ENCODE peak calls at places on chromosomes 5 and 9, in four cellular contexts. D is uterus, X is sigmoid colon, F is Peyer's patch. J is an unnamed sample.

GRCh38 chr5:130337179-130337888 is 433.1 kb downstream of the CHSY3 start:
- DNase-seq in D (no peak), F (no peak), X (no peak), J (no peak)

GRCh38 chr5:1523793-1524480 is at the start of gene LPCAT1:
- DNase-seq in X (peak; percentile 89), D (peak; percentile 61), F (peak; percentile 89), J (peak; percentile 87)

GRCh38 chr9:91151741-91152095 is 210.0 kb downstream of the AUH start:
- DNase-seq in D (no peak), X (no peak), F (no peak), J (no peak)

GRCh38 chr5:168215646-168216045 is 75.8 kb upstream of the WWC1 start:
- DNase-seq in X (no peak), D (no peak), F (no peak), J (no peak)

GRCh38 chr5:139395844-139396640 is 1.1 kb upstream of the PROB1 start:
- DNase-seq in X (no peak), D (no peak), F (no peak), J (no peak)

GRCh38 chr5:180630426-180630825 is 19.0 kb downstream of the FLT4 start:
- DNase-seq in F (no peak), X (no peak), D (no peak), J (no peak)

GRCh38 chr9:214488-215448 is at the start of gene DOCK8:
- DNase-seq in F (peak; percentile 87), D (no peak), X (peak; percentile 76), J (peak; percentile 80)

GRCh38 chr5:92435781-92436180 is 1052.7 kb upstream of the ARRDC3 start:
- DNase-seq in F (no peak), D (no peak), X (no peak), J (no peak)

GRCh38 chr5:162434311-162434710 is 366.7 kb downstream of the GABRG2 start:
- DNase-seq in F (no peak), X (no peak), D (no peak), J (no peak)

GRCh38 chr9:134690946-134691694 is 49.5 kb downstream of the COL5A1 start:
- DNase-seq in X (peak; percentile 64), F (no peak), D (no peak), J (peak; percentile 44)

GRCh38 chr9:69173891-69174644 is at the start of gene TJP2:
- DNase-seq in D (peak; percentile 40), X (peak; percentile 82), F (peak; percentile 60), J (peak; percentile 91)

GRCh38 chr9:95876595-95876994 is 1.1 kb downstream of the ERCC6L2 start:
- DNase-seq in X (no peak), F (no peak), D (no peak), J (no peak)

GRCh38 chr9:127742435-127743088 is 7.5 kb upstream of the TOR2A start:
- DNase-seq in D (peak; percentile 40), F (no peak), X (peak; percentile 80), J (no peak)

GRCh38 chr5:150184990-150185952 is 4.6 kb upstream of the SLC6A7 start:
- DNase-seq in D (no peak), X (no peak), F (peak; percentile 91), J (peak; percentile 84)

GRCh38 chr5:134005415-134006118 is 792 bp upstream of the VDAC1 start:
- DNase-seq in X (peak; percentile 74), F (peak; percentile 68), D (no peak), J (peak; percentile 54)

GRCh38 chr5:104088876-104089778 is 526.5 kb upstream of the NUDT12 start:
- DNase-seq in D (no peak), F (no peak), X (no peak), J (no peak)

GRCh38 chr5:112614986-112615385 is 122.7 kb upstream of the APC start:
- DNase-seq in X (no peak), F (no peak), D (no peak), J (no peak)

GRCh38 chr9:133116346-133117231 is 4.5 kb downstream of the RALGDS start:
- DNase-seq in X (no peak), D (no peak), F (no peak), J (peak; percentile 46)

GRCh38 chr9:134773842-134774241 is 106.8 kb upstream of the FCN2 start:
- DNase-seq in D (no peak), X (no peak), F (no peak), J (no peak)

GRCh38 chr5:99104538-99105132 is 175.8 kb upstream of the CHD1 start:
- DNase-seq in X (no peak), D (no peak), F (no peak), J (no peak)

GRCh38 chr9:108645520-108645919 is 210.3 kb downstream of the ACTL7B start:
- DNase-seq in X (no peak), F (no peak), D (no peak), J (no peak)

GRCh38 chr5:43367453-43367852 is 44.7 kb downstream of the CCL28 start:
- DNase-seq in X (no peak), D (no peak), F (peak; percentile 57), J (no peak)

GRCh38 chr5:128674837-128675446 is 136.9 kb upstream of the FBN2 start:
- DNase-seq in F (peak; percentile 63), D (no peak), X (no peak), J (peak; percentile 46)

GRCh38 chr9:96726946-96727345 is 50.9 kb downstream of the ZNF510 start:
- DNase-seq in X (no peak), D (no peak), F (no peak), J (no peak)

GRCh38 chr9:74846771-74847170 is 41.0 kb downstream of the TRPM6 start:
- DNase-seq in D (no peak), X (no peak), F (no peak), J (no peak)

GRCh38 chr5:174309131-174309845 is 263.8 kb downstream of the NSG2 start:
- DNase-seq in D (no peak), X (no peak), F (no peak), J (no peak)

GRCh38 chr5:174305241-174305681 is 259.8 kb downstream of the NSG2 start:
- DNase-seq in F (no peak), X (no peak), D (no peak), J (no peak)

GRCh38 chr5:174307656-174308271 is 262.3 kb downstream of the NSG2 start:
- DNase-seq in F (no peak), D (no peak), X (no peak), J (no peak)

GRCh38 chr5:174306345-174307030 is 261.0 kb downstream of the NSG2 start:
- DNase-seq in F (no peak), D (no peak), X (no peak), J (no peak)

DNA sequence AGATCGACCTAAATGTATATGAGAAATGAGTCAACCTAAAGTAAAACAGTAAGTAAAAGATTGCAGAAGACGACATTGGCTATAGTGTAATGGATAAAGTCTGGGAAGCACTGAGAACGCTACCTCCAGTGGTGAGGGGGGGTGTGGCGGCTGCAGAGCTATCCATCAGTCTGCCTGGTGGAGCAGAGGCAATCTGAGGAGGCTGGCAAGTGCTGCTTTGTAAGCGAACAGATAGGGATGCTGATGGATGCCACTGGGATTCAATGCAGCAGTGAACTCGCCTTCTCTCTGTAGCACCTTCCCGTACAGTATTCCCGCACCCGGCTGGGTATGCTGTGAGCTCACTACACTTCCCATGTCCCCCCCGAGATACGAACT is 261.5 kb downstream of the NSG2 start:
- DNase-seq in D (no peak), X (no peak), F (no peak), J (no peak)
- TF ChIP-seq POLR2A in D (no peak), X (no peak), F (no peak), J (no peak)

GRCh38 chr9:110455860-110456259 is 118.2 kb upstream of the TXNDC8 start:
- DNase-seq in X (no peak), D (no peak), F (no peak), J (no peak)

GRCh38 chr9:110457245-110457644 is 119.6 kb upstream of the TXNDC8 start:
- DNase-seq in F (no peak), D (no peak), X (no peak), J (no peak)

GRCh38 chr9:110452227-110452801 is 114.7 kb upstream of the TXNDC8 start:
- DNase-seq in D (no peak), F (no peak), X (no peak), J (no peak)
- TF ChIP-seq CTCF in D (peak; percentile 12), F (peak; percentile 47), X (peak; percentile 28), J (peak; percentile 47)

DNA sequence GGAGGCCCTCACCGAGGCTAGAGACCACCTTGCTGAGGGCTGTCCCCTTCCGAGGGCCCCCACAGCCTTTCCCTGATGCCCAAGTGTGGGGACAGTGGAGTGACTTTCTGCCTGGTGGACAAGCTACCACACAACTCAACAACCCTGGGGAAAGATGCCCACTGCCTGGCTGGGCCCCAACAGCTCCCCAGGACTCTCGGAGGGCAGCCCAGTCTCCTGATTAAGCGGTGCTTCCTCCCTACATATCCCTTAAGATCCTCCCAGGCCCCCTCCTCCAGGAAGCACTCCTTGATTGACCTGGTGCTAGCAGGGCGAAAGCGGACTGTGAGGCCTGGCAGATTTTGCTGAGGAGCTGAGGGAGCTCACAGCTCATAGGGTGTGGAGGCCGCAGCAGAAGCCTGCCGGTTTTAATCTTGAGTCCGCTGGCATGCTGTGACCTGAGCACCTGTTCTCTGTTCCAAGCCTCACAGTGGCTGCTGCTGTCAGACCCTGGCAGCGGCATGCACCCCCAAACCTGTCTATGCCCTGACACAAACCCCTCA is 2.2 kb downstream of the NSMF start:
- DNase-seq in D (peak; percentile 17), X (no peak), F (no peak), J (no peak)
- H3K4me3 ChIP-seq in D (no peak overlapping the region), X (no peak overlapping the region), F (no peak overlapping the region), J (no peak overlapping the region)

GRCh38 chr5:14590949-14591348 is 9.4 kb downstream of the OTULINL start:
- DNase-seq in D (no peak), F (no peak), X (no peak), J (no peak)

GRCh38 chr5:14588145-14588544 is 6.6 kb downstream of the OTULINL start:
- DNase-seq in D (no peak), F (no peak), X (no peak), J (no peak)

GRCh38 chr5:14587143-14587542 is 5.6 kb downstream of the OTULINL start:
- DNase-seq in F (no peak), D (no peak), X (peak; percentile 79), J (no peak)

GRCh38 chr5:14591548-14591947 is 10.0 kb downstream of the OTULINL start:
- DNase-seq in F (peak; percentile 56), X (no peak), D (no peak), J (no peak)

DNA sequence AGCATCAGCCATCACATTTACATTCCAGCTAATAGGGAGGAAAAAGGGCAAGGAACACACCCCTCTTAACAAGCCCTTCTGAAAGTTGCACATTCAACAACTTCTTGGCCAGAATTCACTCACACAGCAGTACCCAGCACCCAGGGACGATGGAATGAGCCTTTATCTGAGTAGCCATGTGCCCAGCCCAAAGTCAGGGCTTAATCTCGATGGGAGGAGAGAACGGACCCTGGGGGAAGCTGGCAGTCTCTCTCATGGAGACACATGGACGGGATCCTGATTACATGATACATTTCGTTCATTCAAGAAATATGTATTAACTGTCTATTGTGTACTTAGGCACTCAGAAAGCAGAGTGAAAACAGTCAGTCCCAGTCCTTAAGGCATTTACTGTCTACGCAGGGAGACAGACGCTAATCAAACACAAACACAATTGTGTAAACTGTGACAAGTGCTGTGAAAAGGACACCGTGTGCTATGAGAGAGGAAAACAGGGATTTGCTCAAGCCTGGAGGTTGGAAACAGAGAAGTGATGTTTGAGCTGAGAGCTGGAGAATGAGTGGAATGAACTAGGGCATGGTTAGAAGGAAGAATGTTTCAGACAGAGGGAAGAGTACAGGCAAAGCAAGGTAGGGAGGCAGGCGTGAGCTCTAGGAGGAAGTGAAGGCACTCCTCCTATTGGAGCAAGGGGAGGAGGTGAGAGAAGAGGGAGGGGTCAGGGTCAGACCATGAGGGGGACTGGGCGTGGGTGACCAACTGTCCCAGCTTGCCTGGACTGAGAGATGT is 7.4 kb downstream of the OTULINL start:
- DNase-seq in X (no peak), F (no peak), D (no peak), J (no peak)
- TF ChIP-seq POLR2A in X (no peak), F (no peak), D (no peak), J (no peak)

J was measured in right lobe of liver.